ENCODE peak calls at places on chromosomes 7 and 10, in ten cellular contexts. P, D, J, I, T, R, G, F, O and L are unnamed samples.

GRCh38 chr7:12879139-12879538 is 191.7 kb downstream of the ARL4A start:
- DNase-seq in P (no peak), D (no peak), J (no peak), I (no peak), T (no peak), R (no peak), G (no peak), F (no peak), O (no peak), L (no peak)

GRCh38 chr7:137986252-137987010 is 15.5 kb downstream of the CREB3L2 start:
- DNase-seq in P (no peak), D (peak), J (no peak), I (no peak), T (peak), R (no peak), G (no peak), F (peak), O (no peak), L (no peak)

GRCh38 chr10:100562008-100562672 is 26.4 kb downstream of the HIF1AN start:
- DNase-seq in P (peak), D (peak), J (peak), I (peak), T (peak), R (peak), G (peak), F (peak), O (peak), L (peak)

GRCh38 chr7:50533849-50534248 is 31.4 kb downstream of the DDC start:
- DNase-seq in P (no peak), D (no peak), J (no peak), I (no peak), T (no peak), R (no peak), G (no peak), F (no peak), O (no peak), L (peak)

GRCh38 chr7:124688991-124689390 is 76.6 kb downstream of the GPR37 start:
- DNase-seq in P (no peak), D (peak), J (no peak), I (no peak), T (peak), R (no peak), G (no peak), F (no peak), O (no peak), L (no peak)

GRCh38 chr10:5457741-5458140 is 41.6 kb downstream of the CALML5 start:
- DNase-seq in P (peak), D (no peak), J (no peak), I (no peak), T (no peak), R (no peak), G (no peak), F (no peak), O (no peak), L (no peak)

GRCh38 chr10:104146871-104147270 is 24.9 kb downstream of the SFR1 start:
- DNase-seq in P (no peak), D (no peak), J (no peak), I (no peak), T (no peak), R (no peak), G (no peak), F (no peak), O (no peak), L (no peak)

GRCh38 chr7:111184960-111185359 is 94.0 kb downstream of the LRRN3 start:
- DNase-seq in P (no peak), D (no peak), J (no peak), I (no peak), T (no peak), R (no peak), G (no peak), F (no peak), O (no peak), L (no peak)

GRCh38 chr10:68099736-68100135 is 9.6 kb upstream of the MYPN start:
- DNase-seq in P (no peak), D (peak), J (no peak), I (no peak), T (peak), R (no peak), G (no peak), F (no peak), O (no peak), L (no peak)

GRCh38 chr10:24034571-24034970 is 174.4 kb upstream of the KIAA1217 start:
- DNase-seq in P (no peak), D (no peak), J (no peak), I (no peak), T (no peak), R (no peak), G (no peak), F (no peak), O (peak), L (peak)

GRCh38 chr10:94403034-94403822 is 887 bp downstream of the TBC1D12 start:
- DNase-seq in P (peak), D (peak), J (peak), I (peak), T (peak), R (peak), G (peak), F (peak), O (peak), L (peak)

GRCh38 chr10:124721295-124722052 is 22.7 kb downstream of the FAM53B start:
- DNase-seq in P (no peak), D (no peak), J (no peak), I (peak), T (no peak), R (no peak), G (peak), F (no peak), O (no peak), L (peak)

GRCh38 chr7:70156052-70156451 is 557.8 kb downstream of the AUTS2 start:
- DNase-seq in P (no peak), D (no peak), J (no peak), I (no peak), T (no peak), R (no peak), G (no peak), F (no peak), O (no peak), L (no peak)

GRCh38 chr10:43166207-43166878 is 28.1 kb downstream of the CSGALNACT2 start:
- DNase-seq in P (no peak), D (no peak), J (no peak), I (no peak), T (peak), R (no peak), G (no peak), F (no peak), O (no peak), L (no peak)

GRCh38 chr7:95971716-95972115 is 199.4 kb downstream of the DYNC1I1 start:
- DNase-seq in P (no peak), D (no peak), J (no peak), I (no peak), T (no peak), R (no peak), G (no peak), F (no peak), O (no peak), L (no peak)

GRCh38 chr10:13351340-13351915 is 3.3 kb upstream of the SEPHS1 start:
- DNase-seq in P (peak), D (no peak), J (no peak), I (no peak), T (no peak), R (no peak), G (no peak), F (no peak), O (no peak), L (no peak)

GRCh38 chr7:105178177-105178576 is 164.2 kb downstream of the KMT2E start:
- DNase-seq in P (no peak), D (no peak), J (no peak), I (no peak), T (no peak), R (no peak), G (no peak), F (no peak), O (no peak), L (no peak)

GRCh38 chr10:5818894-5819293 is 5.7 kb upstream of the GDI2 start:
- DNase-seq in P (no peak), D (no peak), J (no peak), I (no peak), T (no peak), R (no peak), G (peak), F (no peak), O (no peak), L (no peak)

GRCh38 chr10:75672272-75672671 is 240.8 kb downstream of the LRMDA start:
- DNase-seq in P (no peak), D (no peak), J (no peak), I (no peak), T (no peak), R (no peak), G (no peak), F (no peak), O (no peak), L (no peak)

GRCh38 chr10:44308935-44309334 is 76.0 kb downstream of the CXCL12 start:
- DNase-seq in P (no peak), D (no peak), J (no peak), I (no peak), T (no peak), R (no peak), G (no peak), F (no peak), O (no peak), L (no peak)

GRCh38 chr10:124906551-124907001 is 35.3 kb upstream of the ZRANB1 start:
- DNase-seq in P (no peak), D (peak), J (no peak), I (no peak), T (peak), R (no peak), G (no peak), F (no peak), O (no peak), L (no peak)

GRCh38 chr7:15457959-15458955 is 103.6 kb downstream of the AGMO start:
- DNase-seq in P (no peak), D (no peak), J (no peak), I (no peak), T (no peak), R (no peak), G (no peak), F (no peak), O (no peak), L (no peak)

GRCh38 chr10:121455377-121455776 is 142.9 kb downstream of the FGFR2 start:
- DNase-seq in P (no peak), D (no peak), J (no peak), I (no peak), T (no peak), R (no peak), G (no peak), F (no peak), O (no peak), L (no peak)

GRCh38 chr10:102280397-102281015 is 35.2 kb downstream of the GBF1 start:
- DNase-seq in P (no peak), D (peak), J (no peak), I (no peak), T (peak), R (no peak), G (no peak), F (no peak), O (peak), L (peak)

GRCh38 chr7:39951156-39951942 is 1.3 kb downstream of the CDK13 start:
- DNase-seq in P (peak), D (peak), J (peak), I (peak), T (peak), R (peak), G (peak), F (peak), O (peak), L (peak)

GRCh38 chr7:18647602-18648001 is 152.1 kb downstream of the HDAC9 start:
- DNase-seq in P (no peak), D (no peak), J (no peak), I (no peak), T (no peak), R (no peak), G (no peak), F (no peak), O (no peak), L (no peak)

GRCh38 chr7:139539231-139539630 is 15.7 kb downstream of the CLEC2L start:
- DNase-seq in P (no peak), D (no peak), J (no peak), I (no peak), T (no peak), R (no peak), G (no peak), F (no peak), O (no peak), L (no peak)

GRCh38 chr7:7077945-7078344 is 104.4 kb upstream of the C1GALT1 start:
- DNase-seq in P (no peak), D (no peak), J (no peak), I (no peak), T (no peak), R (no peak), G (no peak), F (no peak), O (no peak), L (no peak)

GRCh38 chr7:107396081-107396480 is 73.8 kb upstream of the GPR22 start:
- DNase-seq in P (no peak), D (no peak), J (no peak), I (no peak), T (no peak), R (no peak), G (no peak), F (no peak), O (no peak), L (no peak)

GRCh38 chr10:132972986-132973902 is 30.9 kb upstream of the CFAP46 start:
- DNase-seq in P (no peak), D (no peak), J (no peak), I (peak), T (no peak), R (no peak), G (peak), F (no peak), O (no peak), L (no peak)

GRCh38 chr10:130715686-130716670 is 579.8 kb downstream of the GLRX3 start:
- DNase-seq in P (no peak), D (no peak), J (no peak), I (no peak), T (no peak), R (no peak), G (no peak), F (no peak), O (no peak), L (no peak)
- H3K27ac ChIP-seq in P (no peak), D (no peak), J (no peak), I (no peak), T (no peak), R (no peak), G (peak), F (no peak), O (no peak), L (no peak)

GRCh38 chr10:79392020-79392398 is 44.7 kb downstream of the PPIF start:
- DNase-seq in P (no peak), D (no peak), J (no peak), I (peak), T (no peak), R (no peak), G (peak), F (peak), O (peak), L (no peak)
- H3K27ac ChIP-seq in P (no peak), D (no peak), J (no peak), I (no peak), T (no peak), R (no peak), G (no peak), F (no peak), O (no peak), L (no peak)

DNA sequence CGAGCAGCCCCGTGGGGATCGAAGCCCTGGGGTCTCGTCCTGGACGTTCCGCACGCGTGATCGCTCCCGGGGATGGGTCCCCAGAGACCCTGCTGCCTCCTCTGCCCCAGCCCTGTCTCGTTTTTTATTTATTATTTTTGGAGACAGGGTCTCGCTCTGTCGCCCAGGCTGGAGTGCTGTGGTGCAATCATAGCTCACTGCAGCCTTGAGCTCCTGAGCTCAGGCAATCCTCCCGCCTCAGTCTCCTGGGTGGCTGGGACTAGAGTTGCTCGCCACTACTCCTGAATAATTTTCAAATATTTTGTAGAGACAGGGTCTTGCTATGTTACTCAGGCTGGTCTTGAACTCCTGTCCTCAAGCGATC is 319 bp upstream of the STX1A start:
- DNase-seq in P (peak), D (no peak), J (no peak), I (no peak), T (no peak), R (no peak), G (no peak), F (no peak), O (no peak), L (no peak)
- H3K27ac ChIP-seq in P (no peak), D (no peak), J (peak), I (no peak), T (no peak), R (peak), G (no peak), F (no peak), O (no peak), L (no peak)

GRCh38 chr10:541041-541440 is 148.4 kb downstream of the DIP2C start:
- DNase-seq in P (no peak), D (no peak), J (no peak), I (no peak), T (no peak), R (no peak), G (peak), F (peak), O (no peak), L (no peak)

GRCh38 chr10:546451-546850 is 143.0 kb downstream of the DIP2C start:
- DNase-seq in P (no peak), D (no peak), J (no peak), I (no peak), T (no peak), R (no peak), G (no peak), F (no peak), O (no peak), L (no peak)

GRCh38 chr10:543862-544822 is 145.3 kb downstream of the DIP2C start:
- DNase-seq in P (no peak), D (no peak), J (no peak), I (no peak), T (no peak), R (no peak), G (no peak), F (no peak), O (no peak), L (no peak)

GRCh38 chr10:541750-542371 is 147.6 kb downstream of the DIP2C start:
- DNase-seq in P (no peak), D (no peak), J (no peak), I (no peak), T (no peak), R (no peak), G (peak), F (peak), O (no peak), L (no peak)

GRCh38 chr10:543131-543530 is 146.3 kb downstream of the DIP2C start:
- DNase-seq in P (no peak), D (no peak), J (no peak), I (no peak), T (no peak), R (no peak), G (no peak), F (no peak), O (no peak), L (no peak)
- H3K27ac ChIP-seq in P (no peak), D (no peak), J (no peak), I (no peak), T (no peak), R (no peak), G (no peak), F (no peak), O (no peak), L (no peak)

GRCh38 chr7:116209561-116210070 is 723 bp upstream of the TES start:
- DNase-seq in P (no peak), D (no peak), J (no peak), I (no peak), T (peak), R (no peak), G (no peak), F (no peak), O (no peak), L (no peak)
- H3K27ac ChIP-seq in P (peak), D (peak), J (peak), I (peak), T (no peak), R (no peak), G (peak), F (no peak), O (peak), L (no peak)

GRCh38 chr10:108899686-108900085 is 1023.6 kb downstream of the XPNPEP1 start:
- DNase-seq in P (no peak), D (no peak), J (no peak), I (no peak), T (no peak), R (no peak), G (no peak), F (no peak), O (no peak), L (no peak)
- H3K27ac ChIP-seq in P (no peak), D (no peak), J (no peak), I (no peak), T (no peak), R (no peak), G (no peak), F (no peak), O (no peak), L (no peak)

GRCh38 chr7:771241-772004 is 44.3 kb upstream of the PRKAR1B start:
- DNase-seq in P (no peak), D (no peak), J (no peak), I (no peak), T (peak), R (no peak), G (no peak), F (peak), O (peak), L (peak)

GRCh38 chr7:772392-772791 is 45.3 kb upstream of the PRKAR1B start:
- DNase-seq in P (no peak), D (no peak), J (no peak), I (peak), T (no peak), R (no peak), G (no peak), F (no peak), O (no peak), L (no peak)

GRCh38 chr7:772005-772294 is 44.9 kb upstream of the PRKAR1B start:
- DNase-seq in P (no peak), D (no peak), J (no peak), I (peak), T (no peak), R (no peak), G (no peak), F (no peak), O (no peak), L (no peak)

GRCh38 chr7:770336-770735 is 43.3 kb upstream of the PRKAR1B start:
- DNase-seq in P (no peak), D (no peak), J (no peak), I (no peak), T (no peak), R (no peak), G (no peak), F (no peak), O (no peak), L (no peak)

GRCh38 chr7:770786-771185 is 43.7 kb upstream of the PRKAR1B start:
- DNase-seq in P (no peak), D (no peak), J (no peak), I (no peak), T (no peak), R (no peak), G (no peak), F (no peak), O (no peak), L (no peak)
- H3K27ac ChIP-seq in P (no peak), D (no peak), J (peak), I (peak), T (no peak), R (peak), G (peak), F (peak), O (peak), L (peak)